ENCODE peak calls at places on chromosomes 3 and 15, in four cellular contexts. U is upper lobe of right lung, K is psoas muscle, F is dorsolateral prefrontal cortex. P is an unnamed sample.

GRCh38 chr15:25508369-25509002 is 69.7 kb upstream of the UBE3A start:
- DNase-seq in U (no peak), K (no peak), F (no peak), P (no peak)

GRCh38 chr3:105834768-105835167 is 34.0 kb downstream of the CBLB start:
- DNase-seq in U (no peak), K (no peak), F (no peak), P (no peak)

GRCh38 chr15:62241135-62241770 is 76.2 kb upstream of the C2CD4B start:
- DNase-seq in U (no peak), K (no peak), F (no peak), P (no peak)

GRCh38 chr3:125593991-125594574 is 1.2 kb downstream of the OSBPL11 start:
- DNase-seq in U (no peak), K (no peak), F (no peak), P (no peak)

GRCh38 chr3:114639171-114639570 is 345.3 kb downstream of the TIGIT start:
- DNase-seq in U (no peak), K (no peak), F (no peak), P (no peak)

GRCh38 chr3:178966299-178967183 is 105.1 kb downstream of the ZMAT3 start:
- DNase-seq in U (no peak), K (no peak), F (no peak), P (no peak)

GRCh38 chr3:187041362-187042061 is 97.8 kb downstream of the RPL39L start:
- DNase-seq in U (no peak), K (no peak), F (no peak), P (no peak)

GRCh38 chr3:194046995-194047681 is 88.8 kb upstream of the HES1 start:
- DNase-seq in U (peak), K (peak), F (no peak), P (peak)

GRCh38 chr15:87764461-87765236 is 491.9 kb downstream of the NTRK3 start:
- DNase-seq in U (no peak), K (no peak), F (no peak), P (no peak)

GRCh38 chr15:72934006-72934405 is 118.3 kb upstream of the NEO1 start:
- DNase-seq in U (no peak), K (no peak), F (no peak), P (no peak)

GRCh38 chr3:159781867-159782266 is 206.8 kb upstream of the IL12A start:
- DNase-seq in U (no peak), K (no peak), F (no peak), P (no peak)

GRCh38 chr3:195893121-195893449 is 15.3 kb downstream of the TNK2 start:
- DNase-seq in U (no peak), K (peak), F (no peak), P (no peak)

GRCh38 chr3:52650437-52650836 is 35.3 kb downstream of the PBRM1 start:
- DNase-seq in U (no peak), K (no peak), F (no peak), P (no peak)
- H3K27ac ChIP-seq in U (no peak), K (no peak), F (no peak), P (no peak)

DNA sequence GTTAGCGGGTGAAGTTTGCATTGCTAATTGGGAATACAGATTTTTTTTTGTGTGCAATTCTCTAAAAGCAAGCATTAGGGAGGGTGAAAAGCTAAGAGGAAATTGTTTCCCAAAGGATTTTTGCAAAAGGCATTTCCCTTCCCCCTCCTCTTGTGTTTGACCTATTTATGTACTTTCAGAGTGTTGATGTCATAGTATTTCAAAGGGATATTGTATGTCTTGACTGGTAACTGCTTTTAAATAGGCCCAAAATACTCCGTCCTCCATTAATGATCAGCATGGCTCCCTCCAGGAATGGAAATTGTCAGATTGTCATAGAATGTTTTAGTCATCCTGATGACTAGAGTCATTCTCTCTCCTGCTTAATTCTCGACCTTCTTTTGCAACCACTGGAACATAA is 32.4 kb downstream of the TRIM71 start:
- DNase-seq in U (no peak), K (no peak), F (no peak), P (no peak)
- H3K27ac ChIP-seq in U (no peak), K (no peak), F (no peak), P (no peak)

GRCh38 chr15:92617197-92618037 is 38.2 kb downstream of the FAM174B start:
- DNase-seq in U (peak), K (peak), F (no peak), P (no peak)

GRCh38 chr15:92614301-92614700 is 41.3 kb downstream of the FAM174B start:
- DNase-seq in U (no peak), K (no peak), F (no peak), P (no peak)

GRCh38 chr15:92614791-92615785 is 40.5 kb downstream of the FAM174B start:
- DNase-seq in U (peak), K (no peak), F (no peak), P (no peak)

GRCh38 chr15:92618121-92618520 is 37.5 kb downstream of the FAM174B start:
- DNase-seq in U (peak), K (no peak), F (no peak), P (no peak)

GRCh38 chr15:92616621-92617179 is 38.9 kb downstream of the FAM174B start:
- DNase-seq in U (peak), K (peak), F (no peak), P (no peak)
- H3K27ac ChIP-seq in U (peak), K (peak), F (no peak), P (no peak)

GRCh38 chr3:170154084-170154483 is 27.4 kb downstream of the PHC3 start:
- DNase-seq in U (no peak), K (no peak), F (no peak), P (no peak)
- H3K27ac ChIP-seq in U (no peak), K (no peak), F (no peak), P (no peak)

DNA sequence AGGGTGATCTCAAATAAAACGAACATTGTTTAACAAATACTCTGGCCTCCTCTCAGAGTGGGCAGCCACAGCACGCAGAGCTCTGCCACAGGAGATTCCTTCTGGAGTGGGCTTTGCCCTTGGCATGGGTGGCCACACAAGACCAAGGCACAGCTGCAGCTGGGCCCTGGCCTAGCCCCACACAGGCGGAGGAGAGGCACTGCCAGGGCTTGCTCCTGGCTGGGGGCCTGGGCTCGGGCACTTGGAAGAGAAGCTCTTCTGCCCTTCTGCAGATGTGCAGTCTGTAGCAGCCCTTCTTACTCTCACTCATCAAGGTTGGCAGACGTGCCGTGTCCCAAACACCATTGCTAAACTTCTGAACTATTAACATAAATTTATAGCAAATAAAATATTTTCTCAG is 67.2 kb downstream of the CRTC3 start:
- DNase-seq in U (no peak), K (no peak), F (peak), P (peak)
- H3K27ac ChIP-seq in U (peak), K (peak), F (peak), P (peak)

DNA sequence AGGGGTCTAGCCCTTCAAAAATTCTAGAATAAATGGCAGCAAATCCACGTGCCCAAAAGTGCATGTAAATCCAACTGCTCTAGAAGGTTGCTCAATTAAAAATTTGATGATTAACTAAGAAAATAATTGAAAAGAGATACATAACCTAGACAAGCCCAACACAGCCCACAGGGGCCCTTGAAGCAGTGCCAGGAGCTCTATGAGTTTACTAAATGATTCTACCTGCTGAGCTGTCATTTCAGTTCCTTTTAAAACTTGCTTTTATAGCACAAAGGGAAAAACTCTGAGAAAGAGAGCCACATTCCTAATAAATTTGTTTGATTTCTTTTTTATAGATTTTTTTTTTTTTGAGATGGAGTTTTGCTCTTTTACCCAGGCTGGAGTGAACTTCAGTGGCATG is 38.9 kb upstream of the GNB5 start:
- DNase-seq in U (no peak), K (no peak), F (no peak), P (no peak)
- H3K27ac ChIP-seq in U (no peak), K (no peak), F (no peak), P (no peak)

GRCh38 chr3:11452988-11453847 is 181.0 kb downstream of the ATG7 start:
- DNase-seq in U (no peak), K (no peak), F (peak), P (no peak)
- H3K27ac ChIP-seq in U (no peak), K (peak), F (peak), P (peak)

GRCh38 chr15:52568569-52569243 is at the start of gene ARPP19:
- DNase-seq in U (peak), K (peak), F (peak), P (peak)

GRCh38 chr15:52563499-52564060 is 5.2 kb downstream of the ARPP19 start:
- DNase-seq in U (no peak), K (no peak), F (no peak), P (no peak)

GRCh38 chr15:52566889-52567288 is 1.9 kb downstream of the ARPP19 start:
- DNase-seq in U (no peak), K (no peak), F (no peak), P (no peak)

GRCh38 chr15:52569244-52569585 is 385 bp upstream of the ARPP19 start:
- DNase-seq in U (no peak), K (no peak), F (no peak), P (no peak)

GRCh38 chr15:52567886-52568568 is 803 bp downstream of the ARPP19 start:
- DNase-seq in U (peak), K (peak), F (no peak), P (no peak)
- H3K27ac ChIP-seq in U (peak), K (peak), F (peak), P (peak)

GRCh38 chr3:8386221-8386620 is 115.4 kb upstream of the LMCD1 start:
- DNase-seq in U (no peak), K (no peak), F (no peak), P (no peak)
- H3K27ac ChIP-seq in U (no peak), K (no peak), F (no peak), P (no peak)